ENCODE peak calls at places on chromosomes 16 and 17, in five cellular contexts. I, B, P, O and F are unnamed samples.

GRCh38 chr16:22325598-22326368 is 28.6 kb downstream of the POLR3E start:
- DNase-seq in I (no peak), B (no peak), P (no peak), O (no peak), F (peak)

GRCh38 chr16:11328172-11329079 is 16.8 kb upstream of the RMI2 start:
- DNase-seq in I (peak), B (peak), P (peak), O (peak), F (peak)

GRCh38 chr16:13896543-13897182 is 23.3 kb upstream of the ERCC4 start:
- DNase-seq in I (peak), B (no peak), P (no peak), O (peak), F (no peak)

GRCh38 chr16:51113254-51114125 is 37.6 kb downstream of the SALL1 start:
- DNase-seq in I (no peak), B (no peak), P (no peak), O (no peak), F (no peak)

GRCh38 chr17:57747221-57748017 is 2.3 kb upstream of the CCDC182 start:
- DNase-seq in I (peak), B (peak), P (no peak), O (peak), F (peak)

GRCh38 chr17:76262732-76263344 is 2.3 kb upstream of the UBALD2 start:
- DNase-seq in I (peak), B (no peak), P (no peak), O (no peak), F (no peak)

GRCh38 chr17:62797959-62798358 is 10.2 kb downstream of the MARCHF10 start:
- DNase-seq in I (no peak), B (no peak), P (no peak), O (no peak), F (no peak)

GRCh38 chr17:17495448-17496188 is 577 bp downstream of the RASD1 start:
- DNase-seq in I (peak), B (peak), P (no peak), O (peak), F (peak)

GRCh38 chr16:63530974-63531373 is 1494.7 kb upstream of the CDH8 start:
- DNase-seq in I (no peak), B (peak), P (no peak), O (no peak), F (no peak)

GRCh38 chr16:73572135-73572534 is 524.2 kb upstream of the ZFHX3 start:
- DNase-seq in I (no peak), B (peak), P (peak), O (peak), F (no peak)

GRCh38 chr16:27333104-27333503 is 19.3 kb downstream of the IL4R start:
- DNase-seq in I (no peak), B (no peak), P (no peak), O (no peak), F (no peak)
- H3K27ac ChIP-seq in I (no peak), B (peak), P (peak), O (no peak), F (no peak)

DNA sequence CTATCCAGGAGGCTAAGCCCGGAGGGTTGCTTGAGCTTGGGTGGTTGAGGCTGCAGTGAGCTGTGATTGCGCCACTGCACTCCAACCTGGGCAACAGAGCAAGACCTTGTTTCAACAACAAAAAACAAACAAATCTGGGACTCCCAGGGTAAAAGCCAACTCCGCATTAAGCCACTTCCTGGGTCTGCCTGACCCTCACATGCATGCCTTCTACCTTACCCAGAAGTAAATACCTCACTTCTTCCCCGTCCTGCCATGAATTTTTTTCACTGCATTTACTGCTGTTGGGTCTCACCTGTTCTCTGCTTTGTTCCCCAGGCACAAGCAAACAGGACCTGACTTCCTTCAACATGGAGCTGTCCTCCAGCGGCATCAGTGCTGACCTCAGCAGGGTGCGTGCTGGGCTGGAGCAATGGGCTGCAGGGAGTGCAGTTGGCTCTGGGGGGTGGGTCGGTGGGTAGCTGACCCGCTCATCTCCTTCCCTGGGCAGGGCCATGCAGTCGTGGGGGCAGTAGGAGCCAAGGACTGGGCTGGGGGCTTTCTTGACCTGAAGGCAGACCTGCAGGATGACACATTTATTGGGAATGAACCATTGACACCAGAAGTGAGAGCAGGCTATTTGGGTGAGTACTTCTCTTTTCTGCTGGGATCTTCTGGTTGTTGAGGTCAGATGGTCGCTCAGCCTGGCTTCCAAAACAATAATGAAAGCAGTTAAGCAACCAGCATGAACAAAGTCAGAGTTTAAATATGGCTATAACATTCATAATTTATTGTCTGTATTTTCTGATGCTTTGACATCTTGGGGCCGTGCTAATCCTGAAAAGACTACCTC is 16.4 kb downstream of the ITGAL start:
- DNase-seq in I (no peak), B (no peak), P (no peak), O (peak), F (no peak)
- H3K27ac ChIP-seq in I (no peak), B (no peak), P (no peak), O (no peak), F (no peak)

GRCh38 chr16:88977845-88978607 is 1.0 kb upstream of the CBFA2T3 start:
- DNase-seq in I (no peak), B (no peak), P (no peak), O (no peak), F (no peak)
- H3K27ac ChIP-seq in I (no peak), B (no peak), P (no peak), O (no peak), F (no peak)

GRCh38 chr16:16010194-16010593 is 60.8 kb downstream of the ABCC1 start:
- DNase-seq in I (no peak), B (no peak), P (no peak), O (no peak), F (no peak)

GRCh38 chr16:16009396-16009795 is 60.0 kb downstream of the ABCC1 start:
- DNase-seq in I (no peak), B (no peak), P (peak), O (no peak), F (no peak)

GRCh38 chr16:16014329-16015224 is 65.2 kb downstream of the ABCC1 start:
- DNase-seq in I (no peak), B (no peak), P (peak), O (no peak), F (no peak)

GRCh38 chr16:16013812-16014211 is 64.4 kb downstream of the ABCC1 start:
- DNase-seq in I (no peak), B (no peak), P (no peak), O (no peak), F (no peak)

GRCh38 chr16:16012144-16012543 is 62.7 kb downstream of the ABCC1 start:
- DNase-seq in I (no peak), B (no peak), P (no peak), O (no peak), F (no peak)
- H3K27ac ChIP-seq in I (no peak), B (no peak), P (no peak), O (no peak), F (no peak)

DNA sequence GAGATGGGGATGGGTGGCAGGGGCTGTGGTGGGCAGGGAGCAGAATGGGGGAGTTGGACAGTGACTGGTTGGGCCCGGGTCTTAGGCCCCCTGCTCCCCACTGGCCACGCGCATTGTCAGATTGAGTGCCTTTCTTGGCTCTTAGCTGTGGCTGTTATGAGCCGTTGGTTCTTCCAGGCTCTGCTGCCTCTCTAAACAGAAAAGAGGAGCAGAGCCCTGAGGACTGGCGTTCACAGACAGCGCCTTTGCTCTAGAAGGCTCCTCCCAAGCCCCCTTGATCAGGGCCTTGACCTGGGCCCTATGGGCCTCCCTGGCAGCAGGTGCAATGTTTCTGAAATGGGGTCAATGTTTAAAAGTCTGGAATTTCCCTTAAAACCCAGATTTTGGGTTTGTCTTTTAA is 14.8 kb upstream of the NUDT16L1 start:
- DNase-seq in I (no peak), B (no peak), P (no peak), O (no peak), F (no peak)
- H3K27ac ChIP-seq in I (no peak), B (peak), P (peak), O (no peak), F (no peak)

DNA sequence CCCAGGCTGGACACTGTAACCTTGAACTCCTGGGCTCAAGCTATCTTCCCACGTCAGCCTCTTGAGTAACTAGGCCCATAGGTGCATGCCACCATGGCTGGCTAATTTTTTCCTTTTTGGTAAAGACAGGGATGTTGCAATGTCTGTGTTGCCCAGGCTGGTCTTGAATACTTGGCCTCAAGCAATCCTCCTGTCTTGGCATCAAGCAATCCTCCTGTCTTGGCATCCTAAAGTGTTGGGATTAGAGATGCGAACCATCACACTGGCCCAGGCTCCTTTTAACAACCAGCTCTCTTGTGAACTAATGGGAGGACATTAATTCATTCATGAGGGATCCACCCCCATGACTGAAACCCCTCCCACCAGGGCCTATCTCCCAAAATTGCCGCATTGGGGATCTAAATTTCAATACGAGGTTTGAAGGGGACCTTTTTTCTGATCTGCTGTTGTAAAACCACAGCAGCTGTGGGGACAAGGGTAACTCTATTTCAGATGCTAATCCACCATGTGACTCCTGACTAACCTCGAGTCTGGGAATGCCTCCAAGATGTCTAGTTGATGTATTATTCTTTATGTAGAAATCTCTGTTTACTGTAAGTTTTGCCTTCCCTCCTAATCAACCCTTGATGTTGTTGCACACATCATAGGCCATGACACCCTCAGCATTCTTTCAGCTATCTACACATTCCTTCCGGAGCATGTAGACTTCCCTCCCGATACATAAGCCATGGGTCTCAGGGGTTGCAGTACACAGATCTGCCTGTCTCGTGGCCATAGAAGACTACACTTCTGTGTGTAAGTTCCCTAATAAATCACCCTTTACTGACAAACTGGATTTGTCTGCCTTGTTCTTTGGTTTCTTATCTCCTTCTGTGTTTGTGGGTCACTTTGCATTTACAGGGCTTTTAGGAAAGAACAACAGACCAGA is 37.6 kb downstream of the RNF112 start:
- DNase-seq in I (no peak), B (peak), P (no peak), O (no peak), F (no peak)
- H3K27ac ChIP-seq in I (no peak), B (peak), P (no peak), O (no peak), F (no peak)

GRCh38 chr17:65628637-65629036 is 67.2 kb upstream of the AXIN2 start:
- DNase-seq in I (no peak), B (no peak), P (no peak), O (no peak), F (no peak)
- H3K27ac ChIP-seq in I (no peak), B (no peak), P (no peak), O (no peak), F (no peak)

GRCh38 chr17:2778489-2778888 is 17.7 kb upstream of the RAP1GAP2 start:
- DNase-seq in I (no peak), B (no peak), P (no peak), O (no peak), F (no peak)

GRCh38 chr17:2780931-2781454 is 15.2 kb upstream of the RAP1GAP2 start:
- DNase-seq in I (no peak), B (no peak), P (no peak), O (no peak), F (no peak)

GRCh38 chr17:2780256-2780655 is 16.0 kb upstream of the RAP1GAP2 start:
- DNase-seq in I (no peak), B (no peak), P (no peak), O (no peak), F (no peak)

GRCh38 chr17:2777242-2777867 is 18.9 kb upstream of the RAP1GAP2 start:
- DNase-seq in I (no peak), B (no peak), P (no peak), O (peak), F (no peak)

GRCh38 chr17:2779545-2779944 is 16.7 kb upstream of the RAP1GAP2 start:
- DNase-seq in I (no peak), B (no peak), P (no peak), O (no peak), F (no peak)
- H3K27ac ChIP-seq in I (no peak), B (no peak), P (no peak), O (no peak), F (no peak)

GRCh38 chr17:81482673-81483072 is 29.9 kb downstream of the ACTG1 start:
- DNase-seq in I (no peak), B (no peak), P (no peak), O (no peak), F (no peak)

GRCh38 chr17:81481011-81481799 is 31.4 kb downstream of the ACTG1 start:
- DNase-seq in I (peak), B (peak), P (peak), O (peak), F (peak)

GRCh38 chr17:81483085-81483861 is 29.3 kb downstream of the ACTG1 start:
- DNase-seq in I (no peak), B (no peak), P (peak), O (no peak), F (peak)

GRCh38 chr17:81480140-81480917 is 32.3 kb downstream of the ACTG1 start:
- DNase-seq in I (no peak), B (no peak), P (no peak), O (no peak), F (no peak)

DNA sequence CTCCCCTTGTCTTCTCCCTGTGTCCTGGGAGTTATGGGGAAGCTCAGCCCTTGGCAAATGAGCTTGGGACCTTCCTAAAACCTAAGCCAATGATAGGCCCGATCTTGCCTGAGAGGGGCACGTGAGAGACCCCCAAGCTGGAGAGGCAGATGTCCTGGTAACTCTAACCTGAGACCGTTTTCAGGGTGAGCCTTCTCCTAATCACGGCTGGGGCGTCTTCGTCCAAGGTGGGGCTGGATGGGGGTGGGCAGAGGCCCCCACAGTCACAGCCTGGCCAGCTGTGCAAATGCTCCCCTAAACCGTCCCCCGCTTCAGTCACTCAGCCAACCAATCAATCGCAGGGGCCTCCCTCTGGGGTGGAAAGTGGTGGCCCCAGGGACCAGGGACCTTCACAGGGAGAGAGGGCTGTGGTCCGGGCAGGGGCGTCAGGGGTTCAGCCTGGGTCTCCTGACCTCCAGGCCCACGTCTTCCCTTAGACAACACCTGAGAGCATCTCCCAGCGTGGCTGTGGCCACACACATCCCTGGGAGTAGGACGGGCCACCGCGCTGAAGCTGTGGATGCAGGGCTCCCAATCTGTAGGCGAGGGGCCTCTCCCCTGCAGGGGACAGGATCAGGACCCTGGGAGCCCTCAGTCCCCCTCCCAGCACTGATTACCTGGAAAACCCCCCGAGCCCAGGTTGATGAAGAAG is 30.6 kb downstream of the ACTG1 start:
- DNase-seq in I (no peak), B (no peak), P (no peak), O (no peak), F (no peak)
- H3K27ac ChIP-seq in I (no peak), B (no peak), P (peak), O (no peak), F (no peak)

DNA sequence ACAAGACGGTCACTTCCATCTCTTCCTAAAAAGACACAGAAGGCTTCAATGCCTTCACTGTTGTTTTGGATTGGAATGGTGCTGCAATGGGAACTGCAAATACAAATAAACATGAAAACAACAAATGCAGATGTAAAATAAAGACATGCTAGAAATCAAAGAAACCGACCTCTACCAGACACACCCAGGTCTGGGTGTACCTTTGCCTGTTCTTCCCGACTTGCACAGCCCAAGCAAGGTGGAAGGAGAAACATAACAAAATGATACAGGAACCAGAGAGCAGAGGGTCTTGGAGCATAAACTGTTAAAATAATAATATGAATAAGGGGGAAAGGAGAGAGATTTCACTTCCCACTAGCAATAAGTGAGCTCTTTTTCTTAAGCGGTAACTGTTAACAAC is 17.3 kb downstream of the RFFL start:
- DNase-seq in I (no peak), B (no peak), P (no peak), O (no peak), F (no peak)
- H3K27ac ChIP-seq in I (peak), B (no peak), P (no peak), O (no peak), F (peak)